ENCODE peak calls at places on chromosome 12, in four cellular contexts. P, F, J and C are unnamed samples.

GRCh38 chr12:38892976-38893375 is 12.4 kb downstream of the CPNE8 start:
- DNase-seq in P (no peak), F (no peak), J (no peak), C (no peak)

GRCh38 chr12:92144631-92145480 is 790 bp downstream of the BTG1 start:
- DNase-seq in P (peak; percentile 56), F (peak; percentile 27), J (no peak), C (peak; percentile 45)

GRCh38 chr12:79690156-79690605 is 583 bp downstream of the PAWR start:
- DNase-seq in P (peak; percentile 81), F (peak; percentile 14), J (no peak), C (no peak)

GRCh38 chr12:12357697-12358476 is 1.0 kb downstream of the BORCS5 start:
- DNase-seq in P (peak; percentile 33), F (no peak), J (no peak), C (no peak)

GRCh38 chr12:107027304-107028053 is 40.5 kb upstream of the MTERF2 start:
- DNase-seq in P (no peak), F (peak; percentile 66), J (no peak), C (no peak)

GRCh38 chr12:109552971-109553370 is 20.3 kb downstream of the MMAB start:
- DNase-seq in P (no peak), F (no peak), J (no peak), C (no peak)

GRCh38 chr12:47969845-47970244 is 6.4 kb downstream of the TMEM106C start:
- DNase-seq in P (no peak), F (no peak), J (no peak), C (no peak)

GRCh38 chr12:88219861-88220260 is 77.8 kb downstream of the TMTC3 start:
- DNase-seq in P (no peak), F (no peak), J (no peak), C (no peak)

GRCh38 chr12:47698055-47698454 is 7.8 kb downstream of the RPAP3 start:
- DNase-seq in P (no peak), F (no peak), J (no peak), C (no peak)

GRCh38 chr12:98838282-98838681 is 193.2 kb downstream of the APAF1 start:
- DNase-seq in P (no peak), F (no peak), J (no peak), C (no peak)

GRCh38 chr12:114669501-114670256 is 14.3 kb downstream of the TBX3 start:
- DNase-seq in P (peak; percentile 59), F (peak; percentile 42), J (no peak), C (no peak)
- TF ChIP-seq BRCA1 in P (no peak), F (no peak), J (no peak), C (no peak)

DNA sequence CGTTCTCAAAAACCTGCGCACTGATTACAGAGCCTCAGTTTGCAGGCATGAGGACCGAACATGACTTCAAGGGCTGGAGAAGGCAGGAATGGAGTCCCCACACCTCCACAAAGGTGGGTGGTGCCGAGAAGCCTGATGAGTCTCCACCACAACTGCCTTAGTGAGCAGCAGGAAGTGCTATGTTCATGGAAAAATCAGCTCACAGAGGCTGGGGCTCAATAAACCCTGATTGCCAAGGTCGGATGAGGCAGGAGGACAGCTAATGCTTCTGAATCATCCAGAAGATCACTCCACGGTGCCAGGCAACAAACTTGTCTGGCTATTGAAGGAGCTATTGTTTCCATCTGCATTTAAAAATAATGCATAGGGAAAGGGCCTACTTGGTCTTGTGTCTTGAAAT is 31.1 kb downstream of the APPL2 start:
- DNase-seq in P (no peak), F (no peak), J (no peak), C (no peak)
- TF ChIP-seq KDM1A in P (no peak), F (no peak), J (no peak), C (no peak)

GRCh38 chr12:4604684-4605193 is 42.7 kb downstream of the DYRK4 start:
- DNase-seq in P (peak; percentile 79), F (peak; percentile 78), J (peak; percentile 68), C (peak; percentile 70)
- TF ChIP-seq POLR2A in P (peak; percentile 55), F (peak; percentile 67), J (peak; percentile 83), C (peak; percentile 69)

GRCh38 chr12:64781374-64782029 is 22.3 kb upstream of the GNS start:
- DNase-seq in P (no peak), F (no peak), J (no peak), C (no peak)

GRCh38 chr12:64782181-64782580 is 23.0 kb upstream of the GNS start:
- DNase-seq in P (no peak), F (no peak), J (no peak), C (no peak)

GRCh38 chr12:64779349-64779974 is 20.3 kb upstream of the GNS start:
- DNase-seq in P (no peak), F (no peak), J (no peak), C (no peak)

GRCh38 chr12:64780220-64780530 is 21.0 kb upstream of the GNS start:
- DNase-seq in P (peak; percentile 75), F (no peak), J (no peak), C (no peak)

DNA sequence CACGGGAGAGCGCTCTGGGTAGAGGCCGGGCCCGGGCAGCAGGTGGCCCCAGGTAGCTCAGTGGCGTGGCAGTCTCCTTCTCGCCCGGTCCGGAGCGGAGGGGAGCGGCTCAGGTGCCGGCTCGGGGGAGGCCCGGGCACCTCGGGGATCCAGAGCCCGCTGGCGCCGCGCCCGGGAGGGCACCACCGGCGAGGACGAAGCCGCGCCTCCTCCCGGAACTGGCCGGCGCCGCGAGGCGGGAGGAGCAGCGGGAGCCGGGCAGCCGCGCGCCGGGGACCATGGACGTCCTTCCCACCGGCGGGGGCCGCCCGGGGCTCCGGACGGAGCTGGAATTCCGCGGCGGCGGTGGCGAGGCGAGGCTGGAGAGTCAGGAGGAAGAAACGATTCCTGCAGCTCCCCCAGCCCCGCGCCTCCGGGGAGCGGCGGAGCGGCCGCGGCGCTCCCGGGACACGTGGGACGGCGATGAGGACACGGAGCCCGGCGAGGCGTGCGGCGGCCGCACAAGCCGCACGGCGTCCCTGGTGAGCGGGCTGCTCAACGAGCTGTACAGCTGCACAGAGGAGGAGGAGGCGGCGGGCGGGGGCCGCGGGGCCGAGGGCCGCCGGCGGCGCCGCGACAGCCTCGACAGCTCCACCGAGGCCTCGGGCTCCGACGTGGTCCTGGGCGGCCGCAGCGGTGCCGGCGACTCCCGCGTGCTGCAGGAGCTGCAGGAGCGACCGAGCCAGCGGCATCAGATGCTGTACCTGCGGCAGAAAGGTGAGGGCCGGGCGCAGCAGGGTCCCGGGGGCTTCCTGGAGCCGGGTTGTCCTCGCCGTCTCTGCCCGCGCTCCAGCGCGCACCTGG is 21.5 kb upstream of the GNS start:
- DNase-seq in P (peak; percentile 73), F (no peak), J (no peak), C (peak; percentile 21)
- TF ChIP-seq BRCA1 in P (no peak), F (no peak), J (no peak), C (no peak)

DNA sequence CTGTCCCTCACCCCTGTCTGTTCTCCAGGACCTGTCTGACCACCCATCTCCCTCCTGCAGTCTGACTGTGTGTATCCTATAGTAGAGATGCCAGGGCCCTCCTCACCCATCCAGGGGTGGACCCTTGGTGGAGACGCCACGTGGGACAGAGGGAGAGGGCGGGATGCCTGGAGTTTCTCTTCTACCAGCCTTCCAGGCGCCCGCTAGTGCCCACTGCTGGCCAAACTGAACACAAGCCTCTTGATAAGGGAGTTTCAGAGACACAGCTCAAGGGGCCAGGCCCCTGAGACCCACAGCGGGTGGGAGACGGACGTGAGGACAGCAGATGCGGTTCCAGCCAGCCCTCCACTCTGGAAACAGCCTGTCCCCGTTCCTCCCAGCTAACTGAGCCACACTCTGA is 147.3 kb downstream of the RBM19 start:
- DNase-seq in P (peak; percentile 86), F (peak; percentile 27), J (no peak), C (peak; percentile 50)
- TF ChIP-seq KDM1A in P (no peak), F (no peak), J (no peak), C (no peak)

GRCh38 chr12:6530576-6531260 is 3.6 kb upstream of the GAPDH start:
- DNase-seq in P (no peak), F (no peak), J (no peak), C (no peak)

GRCh38 chr12:6532927-6533652 is 1.2 kb upstream of the GAPDH start:
- DNase-seq in P (peak; percentile 81), F (peak; percentile 84), J (no peak), C (peak; percentile 24)

GRCh38 chr12:6534158-6534913 is at the start of gene GAPDH:
- DNase-seq in P (peak; percentile 91), F (peak; percentile 95), J (peak; percentile 80), C (peak; percentile 70)

GRCh38 chr12:6533653-6534157 is 612 bp upstream of the GAPDH start:
- DNase-seq in P (peak; percentile 90), F (peak; percentile 86), J (no peak), C (peak; percentile 51)

GRCh38 chr12:6532051-6532926 is 2.0 kb upstream of the GAPDH start:
- DNase-seq in P (peak; percentile 62), F (peak; percentile 78), J (no peak), C (peak; percentile 92)
- TF ChIP-seq POLR2A in P (no peak), F (no peak), J (peak; percentile 67), C (peak; percentile 60)